ENCODE peak calls at places on chromosomes 16 and 17, in four cellular contexts. I is breast epithelium, T is sigmoid colon, X is heart left ventricle. F is an unnamed sample.

GRCh38 chr16:425740-426114 is 278 bp downstream of the RAB11FIP3 start:
- DNase-seq in I (no peak), T (no peak), X (no peak), F (no peak)

GRCh38 chr16:27020031-27020430 is 46.7 kb upstream of the C16orf82 start:
- DNase-seq in I (no peak), T (no peak), X (no peak), F (no peak)

GRCh38 chr17:59503489-59503888 is 61.9 kb upstream of the DHX40 start:
- DNase-seq in I (no peak), T (no peak), X (no peak), F (no peak)

GRCh38 chr17:64156670-64157069 is 26.7 kb upstream of the ERN1 start:
- DNase-seq in I (no peak), T (no peak), X (peak; percentile 54), F (no peak)

GRCh38 chr17:43126911-43127290 is 1.7 kb upstream of the BRCA1 start:
- DNase-seq in I (no peak), T (peak; percentile 53), X (no peak), F (no peak)

GRCh38 chr17:57548421-57549385 is 196.4 kb downstream of the CCDC182 start:
- DNase-seq in I (no peak), T (no peak), X (peak; percentile 48), F (no peak)

GRCh38 chr17:77456951-77457548 is 316.3 kb downstream of the SEC14L1 start:
- DNase-seq in I (no peak), T (no peak), X (peak; percentile 22), F (no peak)

GRCh38 chr16:632486-633335 is 1.9 kb downstream of the WFIKKN1 start:
- DNase-seq in I (no peak), T (no peak), X (no peak), F (peak; percentile 42)

GRCh38 chr16:85485379-85485778 is 127.7 kb upstream of the GSE1 start:
- DNase-seq in I (no peak), T (no peak), X (no peak), F (no peak)

GRCh38 chr17:8872036-8872704 is 4.7 kb upstream of the PIK3R6 start:
- DNase-seq in I (no peak), T (no peak), X (no peak), F (no peak)

GRCh38 chr16:87582221-87582965 is 19.9 kb upstream of the JPH3 start:
- DNase-seq in I (no peak), T (peak; percentile 87), X (peak; percentile 88), F (peak; percentile 89)

GRCh38 chr16:61210039-61210438 is 826.2 kb downstream of the CDH8 start:
- DNase-seq in I (no peak), T (no peak), X (no peak), F (no peak)

GRCh38 chr16:630815-631405 is at the start of gene WFIKKN1:
- DNase-seq in I (no peak), T (no peak), X (no peak), F (peak; percentile 46)

GRCh38 chr17:73613947-73614655 is 30.1 kb downstream of the SDK2 start:
- DNase-seq in I (no peak), T (no peak), X (no peak), F (no peak)

GRCh38 chr16:49281843-49282642 is 405 bp upstream of the CBLN1 start:
- DNase-seq in I (peak; percentile 80), T (peak; percentile 88), X (peak; percentile 93), F (peak; percentile 86)

GRCh38 chr17:79189264-79189663 is 114.6 kb downstream of the ENGASE start:
- DNase-seq in I (no peak), T (no peak), X (no peak), F (no peak)

GRCh38 chr16:679808-680624 is at the start of gene STUB1:
- DNase-seq in I (peak; percentile 88), T (peak; percentile 95), X (peak; percentile 90), F (peak; percentile 96)

GRCh38 chr17:66567234-66568170 is 265.1 kb downstream of the PRKCA start:
- DNase-seq in I (peak; percentile 62), T (peak; percentile 87), X (peak; percentile 70), F (peak; percentile 82)

GRCh38 chr16:1895949-1896675 is 22.1 kb downstream of the HS3ST6 start:
- DNase-seq in I (no peak), T (no peak), X (no peak), F (no peak)

GRCh38 chr17:82301916-82302497 is 15.4 kb downstream of the CD7 start:
- DNase-seq in I (no peak), T (peak; percentile 65), X (no peak), F (no peak)

GRCh38 chr17:954431-955164 is 25.0 kb downstream of the NXN start:
- DNase-seq in I (no peak), T (no peak), X (peak; percentile 27), F (peak; percentile 73)

GRCh38 chr17:67687541-67687940 is 30.2 kb upstream of the NOL11 start:
- DNase-seq in I (no peak), T (no peak), X (no peak), F (no peak)

GRCh38 chr16:81765111-81765919 is 13.8 kb upstream of the PLCG2 start:
- DNase-seq in I (no peak), T (no peak), X (no peak), F (no peak)

GRCh38 chr16:21037168-21037567 is 113.5 kb downstream of the DNAH3 start:
- DNase-seq in I (no peak), T (no peak), X (no peak), F (no peak)

GRCh38 chr16:15876503-15876902 is 11.9 kb downstream of the CEP20 start:
- DNase-seq in I (no peak), T (no peak), X (no peak), F (no peak)

GRCh38 chr17:79242873-79243602 is 168.4 kb downstream of the ENGASE start:
- DNase-seq in I (no peak), T (no peak), X (no peak), F (no peak)

GRCh38 chr17:29032798-29033197 is 10.1 kb upstream of the PIPOX start:
- DNase-seq in I (no peak), T (no peak), X (no peak), F (no peak)

GRCh38 chr16:4935231-4935855 is 1.6 kb downstream of the PPL start:
- DNase-seq in I (peak; percentile 88), T (peak; percentile 96), X (peak; percentile 93), F (peak; percentile 92)

GRCh38 chr17:19766421-19767270 is 18.5 kb upstream of the ALDH3A1 start:
- DNase-seq in I (peak; percentile 71), T (peak; percentile 88), X (peak; percentile 81), F (peak; percentile 95)

GRCh38 chr16:70608516-70608915 is 37.8 kb upstream of the IL34 start:
- DNase-seq in I (peak; percentile 60), T (no peak), X (no peak), F (no peak)

GRCh38 chr17:57523926-57524634 is 221.0 kb downstream of the CCDC182 start:
- DNase-seq in I (no peak), T (no peak), X (peak; percentile 86), F (peak; percentile 86)

GRCh38 chr17:69672924-69673323 is 258.4 kb downstream of the MAP2K6 start:
- DNase-seq in I (no peak), T (no peak), X (no peak), F (no peak)

GRCh38 chr17:79732804-79733691 is 2.3 kb downstream of the ENPP7 start:
- DNase-seq in I (no peak), T (no peak), X (no peak), F (peak; percentile 66)

GRCh38 chr16:168424-168823 is 2.6 kb downstream of the HBM start:
- DNase-seq in I (no peak), T (no peak), X (no peak), F (no peak)

GRCh38 chr16:25213709-25214416 is 2.9 kb upstream of the AQP8 start:
- DNase-seq in I (no peak), T (no peak), X (no peak), F (no peak)

GRCh38 chr16:61872778-61873119 is 163.5 kb downstream of the CDH8 start:
- DNase-seq in I (no peak), T (no peak), X (no peak), F (no peak)

GRCh38 chr16:22375117-22375962 is 921 bp upstream of the CDR2 start:
- DNase-seq in I (no peak), T (no peak), X (no peak), F (no peak)

GRCh38 chr16:22375963-22376640 is 1.7 kb upstream of the CDR2 start:
- DNase-seq in I (no peak), T (no peak), X (no peak), F (no peak)

GRCh38 chr16:22374311-22375116 is at the start of gene CDR2:
- DNase-seq in I (peak; percentile 98), T (peak; percentile 99), X (peak; percentile 99), F (peak; percentile 99)

GRCh38 chr16:22372882-22373661 is 1.3 kb downstream of the CDR2 start:
- DNase-seq in I (no peak), T (no peak), X (no peak), F (no peak)

DNA sequence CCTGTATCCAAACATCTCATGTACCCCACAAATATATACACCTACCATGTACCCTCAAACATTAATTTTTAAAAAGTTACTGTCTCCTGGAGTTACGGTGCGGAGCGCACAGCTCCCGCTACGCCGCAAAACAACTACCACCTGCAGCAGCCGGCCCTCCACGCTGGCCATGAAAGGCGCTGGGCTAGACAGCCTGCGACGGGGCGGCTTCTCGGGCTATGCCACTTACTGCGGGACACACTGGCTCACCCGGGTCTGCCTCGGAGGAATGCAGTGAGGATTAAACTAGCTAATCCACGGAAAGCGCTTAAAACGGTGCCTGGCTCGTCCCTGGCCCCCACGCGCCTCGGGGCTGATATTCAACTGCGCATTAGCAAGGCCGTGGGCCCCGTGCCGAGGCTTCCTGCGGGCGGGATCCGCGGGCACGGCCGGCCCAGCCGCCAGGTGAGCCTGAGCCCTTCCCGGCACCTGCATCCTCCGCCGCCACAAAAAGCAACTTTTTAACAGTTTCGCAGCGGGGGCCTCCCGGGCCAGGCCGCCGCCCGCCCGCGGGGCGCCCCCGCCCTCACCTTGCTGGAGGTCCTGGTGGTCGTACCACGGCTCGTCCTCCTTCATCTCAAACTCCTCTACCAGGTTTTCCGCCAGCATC is 633 bp downstream of the CDR2 start:
- DNase-seq in I (peak; percentile 58), T (peak; percentile 79), X (peak; percentile 52), F (peak; percentile 83)
- H3K27ac ChIP-seq in I (peak overlapping the region; percentile 88), T (peak overlapping the region; percentile 95), X (peak overlapping the region; percentile 78), F (peak overlapping the region; percentile 30)

GRCh38 chr16:74580828-74581227 is 26.1 kb downstream of the GLG1 start:
- DNase-seq in I (no peak), T (no peak), X (no peak), F (no peak)
- H3K27ac ChIP-seq in I (no peak overlapping the region), T (no peak overlapping the region), X (no peak overlapping the region), F (no peak overlapping the region)

GRCh38 chr16:78697426-78697825 is 598.0 kb downstream of the WWOX start:
- DNase-seq in I (no peak), T (no peak), X (no peak), F (no peak)
- H3K27ac ChIP-seq in I (no peak overlapping the region), T (no peak overlapping the region), X (no peak overlapping the region), F (no peak overlapping the region)

DNA sequence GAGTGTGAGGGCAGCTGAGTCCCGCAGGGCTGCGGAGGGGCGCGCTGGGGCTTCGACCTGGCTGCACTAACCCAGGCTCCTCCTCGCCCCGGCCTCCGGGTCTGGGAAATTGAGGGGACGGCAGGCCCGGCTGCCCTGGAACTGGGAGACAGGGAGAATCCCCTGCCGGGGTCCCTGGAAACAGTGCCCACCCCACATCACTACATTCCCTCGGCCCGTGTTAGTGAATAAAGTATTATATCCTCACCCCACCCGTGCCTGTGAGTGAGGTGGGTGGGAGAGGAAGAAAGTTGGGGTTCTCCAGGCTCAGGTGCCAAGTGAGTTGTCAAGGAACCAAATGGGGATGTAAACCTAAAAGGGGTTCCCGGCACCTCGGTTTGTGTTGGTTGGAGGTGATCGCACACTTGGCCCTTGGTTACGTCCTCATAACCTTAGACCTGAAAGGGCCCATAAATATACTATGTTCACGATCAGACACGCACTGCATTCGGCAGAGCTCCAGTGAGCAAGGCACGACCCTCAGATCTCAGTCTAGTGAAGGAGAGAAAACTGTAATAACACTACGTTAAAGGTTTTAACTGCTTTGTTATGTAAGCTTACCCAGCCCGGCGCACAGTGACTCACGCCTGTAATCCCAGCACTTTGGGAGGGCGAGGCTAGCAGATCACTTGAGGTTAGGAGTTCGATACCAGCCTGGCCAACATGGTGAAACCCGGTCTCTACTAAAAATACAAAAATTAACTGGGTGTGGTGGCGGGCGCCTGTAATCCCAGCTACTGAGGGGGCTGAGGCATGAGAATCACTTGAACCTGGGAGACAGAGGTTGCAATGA is 11.2 kb downstream of the ZNF771 start:
- DNase-seq in I (no peak), T (no peak), X (no peak), F (no peak)
- H3K27ac ChIP-seq in I (peak overlapping the region; percentile 81), T (peak overlapping the region; percentile 89), X (peak overlapping the region; percentile 70), F (no peak overlapping the region)